ENCODE peak calls at places on chromosomes 13 and 19, in nine cellular contexts. One of them, this sample, is unnamed.

GRCh38 chr19:10417598-10418280 is 2.6 kb upstream of the PDE4A start:
- DNase-seq in uterus: no peak
- DNase-seq in PC-3: peak
- DNase-seq in neural crest cell: no peak
- DNase-seq in left ventricle myocardium inferior: no peak
- DNase-seq in dorsolateral prefrontal cortex: no peak
- DNase-seq in HepG2: no peak
- DNase-seq in mesothelial cell of epicardium: no peak
- DNase-seq in mammary epithelial cell: no peak
- DNase-seq in this sample: no peak

GRCh38 chr13:112188298-112188610 is 121.3 kb downstream of the SOX1 start:
- DNase-seq in uterus: no peak
- DNase-seq in PC-3: no peak
- DNase-seq in neural crest cell: no peak
- DNase-seq in left ventricle myocardium inferior: no peak
- DNase-seq in dorsolateral prefrontal cortex: no peak
- DNase-seq in HepG2: no peak
- DNase-seq in mesothelial cell of epicardium: no peak
- DNase-seq in mammary epithelial cell: no peak
- DNase-seq in this sample: no peak

GRCh38 chr13:56755181-56755580 is 385.5 kb upstream of the PRR20A start:
- DNase-seq in uterus: no peak
- DNase-seq in PC-3: peak
- DNase-seq in neural crest cell: no peak
- DNase-seq in left ventricle myocardium inferior: no peak
- DNase-seq in dorsolateral prefrontal cortex: no peak
- DNase-seq in HepG2: no peak
- DNase-seq in mesothelial cell of epicardium: no peak
- DNase-seq in mammary epithelial cell: no peak
- DNase-seq in this sample: no peak

GRCh38 chr19:33260628-33261418 is 35.2 kb upstream of the SLC7A10 start:
- DNase-seq in uterus: no peak
- DNase-seq in PC-3: no peak
- DNase-seq in neural crest cell: no peak
- DNase-seq in left ventricle myocardium inferior: peak
- DNase-seq in dorsolateral prefrontal cortex: no peak
- DNase-seq in HepG2: no peak
- DNase-seq in mesothelial cell of epicardium: no peak
- DNase-seq in mammary epithelial cell: no peak
- DNase-seq in this sample: no peak

GRCh38 chr19:292951-293350 is 1.7 kb upstream of the PLPP2 start:
- DNase-seq in uterus: no peak
- DNase-seq in PC-3: no peak
- DNase-seq in neural crest cell: no peak
- DNase-seq in left ventricle myocardium inferior: no peak
- DNase-seq in dorsolateral prefrontal cortex: no peak
- DNase-seq in HepG2: no peak
- DNase-seq in mesothelial cell of epicardium: no peak
- DNase-seq in mammary epithelial cell: no peak
- DNase-seq in this sample: no peak

GRCh38 chr19:56594783-56595547 is at the start of gene ZNF71:
- DNase-seq in uterus: peak
- DNase-seq in PC-3: peak
- DNase-seq in neural crest cell: peak
- DNase-seq in left ventricle myocardium inferior: peak
- DNase-seq in dorsolateral prefrontal cortex: peak
- DNase-seq in HepG2: peak
- DNase-seq in mesothelial cell of epicardium: peak
- DNase-seq in mammary epithelial cell: peak
- DNase-seq in this sample: peak

GRCh38 chr19:7348587-7349230 is at the start of gene ARHGEF18:
- DNase-seq in uterus: no peak
- DNase-seq in PC-3: no peak
- DNase-seq in neural crest cell: no peak
- DNase-seq in left ventricle myocardium inferior: peak
- DNase-seq in dorsolateral prefrontal cortex: no peak
- DNase-seq in HepG2: no peak
- DNase-seq in mesothelial cell of epicardium: no peak
- DNase-seq in mammary epithelial cell: no peak
- DNase-seq in this sample: no peak

GRCh38 chr13:48993150-48993549 is 17.4 kb downstream of the FNDC3A start:
- DNase-seq in uterus: no peak
- DNase-seq in PC-3: no peak
- DNase-seq in neural crest cell: no peak
- DNase-seq in left ventricle myocardium inferior: no peak
- DNase-seq in dorsolateral prefrontal cortex: no peak
- DNase-seq in HepG2: no peak
- DNase-seq in mesothelial cell of epicardium: no peak
- DNase-seq in mammary epithelial cell: peak
- DNase-seq in this sample: no peak

GRCh38 chr19:48638831-48639381 is 1.7 kb upstream of the DBP start:
- DNase-seq in uterus: peak
- DNase-seq in PC-3: no peak
- DNase-seq in neural crest cell: no peak
- DNase-seq in left ventricle myocardium inferior: no peak
- DNase-seq in dorsolateral prefrontal cortex: no peak
- DNase-seq in HepG2: no peak
- DNase-seq in mesothelial cell of epicardium: no peak
- DNase-seq in mammary epithelial cell: no peak
- DNase-seq in this sample: no peak

GRCh38 chr19:48636859-48637448 is at the start of gene DBP:
- DNase-seq in uterus: no peak
- DNase-seq in PC-3: peak
- DNase-seq in neural crest cell: no peak
- DNase-seq in left ventricle myocardium inferior: peak
- DNase-seq in dorsolateral prefrontal cortex: no peak
- DNase-seq in HepG2: no peak
- DNase-seq in mesothelial cell of epicardium: no peak
- DNase-seq in mammary epithelial cell: no peak
- DNase-seq in this sample: no peak

GRCh38 chr19:48639483-48640375 is 2.5 kb upstream of the DBP start:
- DNase-seq in uterus: no peak
- DNase-seq in PC-3: no peak
- DNase-seq in neural crest cell: no peak
- DNase-seq in left ventricle myocardium inferior: no peak
- DNase-seq in dorsolateral prefrontal cortex: no peak
- DNase-seq in HepG2: no peak
- DNase-seq in mesothelial cell of epicardium: no peak
- DNase-seq in mammary epithelial cell: no peak
- DNase-seq in this sample: no peak

GRCh38 chr19:48637449-48637947 is 319 bp upstream of the DBP start:
- DNase-seq in uterus: peak
- DNase-seq in PC-3: peak
- DNase-seq in neural crest cell: peak
- DNase-seq in left ventricle myocardium inferior: peak
- DNase-seq in dorsolateral prefrontal cortex: peak
- DNase-seq in HepG2: peak
- DNase-seq in mesothelial cell of epicardium: peak
- DNase-seq in mammary epithelial cell: peak
- DNase-seq in this sample: peak

DNA sequence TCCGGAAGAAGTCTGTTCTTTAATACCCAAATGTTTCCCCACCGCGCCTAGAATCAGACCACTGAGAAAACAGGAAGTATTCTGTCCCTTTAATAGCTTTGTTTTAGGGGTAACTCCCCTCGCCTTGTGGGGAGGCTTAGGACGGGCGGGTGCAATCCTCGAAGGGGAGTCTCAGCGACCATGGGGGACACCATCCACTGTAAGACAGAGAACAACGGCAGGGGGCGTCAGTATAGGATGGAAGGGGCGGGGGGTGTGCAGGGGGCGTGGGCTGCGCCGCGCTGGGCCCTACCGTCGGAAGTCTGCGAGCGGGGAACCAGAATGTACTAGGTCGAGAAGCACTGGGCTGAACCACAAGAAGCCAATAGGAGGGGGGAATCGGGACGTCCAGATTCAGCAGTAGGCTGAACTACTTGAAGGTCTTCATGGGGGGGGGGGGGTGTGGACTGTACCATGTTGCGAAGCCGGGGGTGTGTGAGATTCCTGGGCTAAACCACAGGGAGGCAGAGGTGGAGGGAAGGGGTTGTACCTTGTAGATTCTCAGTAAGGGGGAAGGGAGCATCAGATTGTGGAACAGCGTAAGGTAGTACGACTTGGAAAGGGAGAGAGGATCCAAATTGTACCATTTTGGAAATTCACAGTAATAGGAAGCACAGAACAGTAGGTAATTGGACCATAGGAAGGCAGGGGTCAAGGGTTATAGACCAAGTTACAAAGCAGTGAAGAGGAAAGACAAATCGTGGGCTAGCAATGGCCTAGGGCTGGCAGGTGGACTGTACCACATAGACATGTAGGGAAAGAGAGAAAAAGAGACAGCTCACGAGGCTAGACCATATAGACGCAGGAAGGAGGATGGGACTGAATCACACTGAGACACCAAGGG is 1.0 kb upstream of the DBP start:
- DNase-seq in uterus: peak
- DNase-seq in PC-3: peak
- DNase-seq in neural crest cell: peak
- DNase-seq in left ventricle myocardium inferior: peak
- DNase-seq in dorsolateral prefrontal cortex: peak
- DNase-seq in HepG2: peak
- DNase-seq in mesothelial cell of epicardium: peak
- DNase-seq in mammary epithelial cell: peak
- DNase-seq in this sample: peak
- TF ChIP-seq CTCF in uterus: no peak
- TF ChIP-seq CTCF in PC-3: no peak
- TF ChIP-seq CTCF in neural crest cell: no peak
- TF ChIP-seq CTCF in left ventricle myocardium inferior: no peak
- TF ChIP-seq CTCF in dorsolateral prefrontal cortex: no peak
- TF ChIP-seq CTCF in HepG2: peak
- TF ChIP-seq CTCF in mesothelial cell of epicardium: no peak
- TF ChIP-seq CTCF in mammary epithelial cell: no peak
- TF ChIP-seq CTCF in this sample: peak

DNA sequence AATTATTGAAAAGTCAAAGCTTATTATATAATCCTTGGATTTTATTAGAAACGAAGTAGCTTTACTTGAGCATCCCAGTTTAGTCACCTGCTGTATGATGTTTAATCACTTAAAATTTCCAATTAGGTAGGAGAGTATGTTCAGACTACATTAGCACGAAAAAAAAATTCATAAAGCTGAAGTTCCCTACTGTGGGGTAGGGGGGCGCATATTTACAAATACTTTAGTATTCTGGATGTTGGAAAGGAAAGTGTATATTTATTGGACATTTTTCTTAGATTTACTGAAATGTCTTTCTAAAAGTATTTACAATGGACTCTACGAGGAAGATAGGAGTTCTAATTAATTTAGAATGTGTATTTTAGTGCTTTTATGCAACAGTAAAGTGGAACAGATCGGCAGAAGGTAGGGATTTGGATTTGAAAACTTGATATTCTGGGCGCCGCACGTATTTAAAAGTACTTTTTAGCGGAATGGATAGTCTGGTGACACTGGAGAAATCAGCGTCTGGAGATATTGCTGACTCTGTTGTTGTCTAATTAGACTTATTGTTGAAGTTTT is 1.9 kb downstream of the CDK8 start:
- DNase-seq in uterus: no peak
- DNase-seq in PC-3: peak
- DNase-seq in neural crest cell: no peak
- DNase-seq in left ventricle myocardium inferior: no peak
- DNase-seq in dorsolateral prefrontal cortex: no peak
- DNase-seq in HepG2: peak
- DNase-seq in mesothelial cell of epicardium: no peak
- DNase-seq in mammary epithelial cell: no peak
- DNase-seq in this sample: no peak
- TF ChIP-seq CTCF in uterus: no peak
- TF ChIP-seq CTCF in PC-3: peak
- TF ChIP-seq CTCF in neural crest cell: peak
- TF ChIP-seq CTCF in left ventricle myocardium inferior: peak
- TF ChIP-seq CTCF in dorsolateral prefrontal cortex: no peak
- TF ChIP-seq CTCF in HepG2: peak
- TF ChIP-seq CTCF in mesothelial cell of epicardium: no peak
- TF ChIP-seq CTCF in mammary epithelial cell: peak
- TF ChIP-seq CTCF in this sample: peak

GRCh38 chr13:74761794-74762193 is 627.6 kb upstream of the KLF12 start:
- DNase-seq in uterus: no peak
- DNase-seq in PC-3: no peak
- DNase-seq in neural crest cell: no peak
- DNase-seq in left ventricle myocardium inferior: no peak
- DNase-seq in dorsolateral prefrontal cortex: no peak
- DNase-seq in HepG2: no peak
- DNase-seq in mesothelial cell of epicardium: no peak
- DNase-seq in mammary epithelial cell: no peak
- DNase-seq in this sample: no peak
- TF ChIP-seq CTCF in uterus: no peak
- TF ChIP-seq CTCF in PC-3: no peak
- TF ChIP-seq CTCF in neural crest cell: no peak
- TF ChIP-seq CTCF in left ventricle myocardium inferior: no peak
- TF ChIP-seq CTCF in dorsolateral prefrontal cortex: no peak
- TF ChIP-seq CTCF in HepG2: no peak
- TF ChIP-seq CTCF in mesothelial cell of epicardium: no peak
- TF ChIP-seq CTCF in mammary epithelial cell: no peak
- TF ChIP-seq CTCF in this sample: no peak

GRCh38 chr19:54616057-54616456 is 14.2 kb upstream of the LILRB1 start:
- DNase-seq in uterus: no peak
- DNase-seq in PC-3: no peak
- DNase-seq in neural crest cell: no peak
- DNase-seq in left ventricle myocardium inferior: no peak
- DNase-seq in dorsolateral prefrontal cortex: no peak
- DNase-seq in HepG2: no peak
- DNase-seq in mesothelial cell of epicardium: no peak
- DNase-seq in mammary epithelial cell: no peak
- DNase-seq in this sample: no peak

GRCh38 chr19:54620464-54620863 is 9.8 kb upstream of the LILRB1 start:
- DNase-seq in uterus: no peak
- DNase-seq in PC-3: no peak
- DNase-seq in neural crest cell: no peak
- DNase-seq in left ventricle myocardium inferior: no peak
- DNase-seq in dorsolateral prefrontal cortex: no peak
- DNase-seq in HepG2: no peak
- DNase-seq in mesothelial cell of epicardium: no peak
- DNase-seq in mammary epithelial cell: no peak
- DNase-seq in this sample: no peak

GRCh38 chr19:54612428-54612827 is 17.9 kb upstream of the LILRB1 start:
- DNase-seq in uterus: no peak
- DNase-seq in PC-3: no peak
- DNase-seq in neural crest cell: no peak
- DNase-seq in left ventricle myocardium inferior: no peak
- DNase-seq in dorsolateral prefrontal cortex: no peak
- DNase-seq in HepG2: no peak
- DNase-seq in mesothelial cell of epicardium: no peak
- DNase-seq in mammary epithelial cell: no peak
- DNase-seq in this sample: no peak

DNA sequence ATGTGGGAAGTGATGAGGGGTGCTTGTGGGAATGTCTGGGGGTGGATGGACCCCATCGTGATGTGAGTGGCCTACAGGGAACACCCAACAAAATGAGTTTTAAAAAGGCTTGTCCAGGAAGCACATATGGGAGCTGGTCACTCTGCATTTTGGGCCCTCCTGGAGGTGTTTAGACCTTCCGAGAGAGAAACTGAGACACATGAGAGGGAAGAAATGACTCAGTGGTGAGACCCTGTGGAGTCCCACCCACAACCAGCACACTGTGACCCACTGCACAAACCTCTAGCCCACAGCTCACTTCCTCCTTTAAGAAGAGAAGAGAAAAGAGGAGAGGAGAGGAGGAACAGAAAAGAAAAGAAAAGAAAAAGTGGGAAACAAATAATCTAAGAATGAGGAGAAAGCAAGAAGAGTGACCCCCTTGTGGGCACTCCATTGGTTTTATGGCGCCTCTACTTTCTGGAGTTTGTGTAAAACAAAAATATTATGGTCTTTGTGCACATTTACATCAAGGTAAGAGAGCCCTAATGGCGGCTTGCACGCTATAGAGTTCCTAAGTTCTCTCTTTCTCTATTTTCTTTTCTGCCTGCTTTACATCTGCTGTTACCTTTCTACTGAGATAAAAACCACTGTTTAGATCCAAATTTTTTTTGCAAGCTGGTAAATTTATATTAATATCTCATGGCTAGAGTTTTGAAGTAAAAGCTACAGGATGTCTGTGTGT is 13.3 kb upstream of the LILRB1 start:
- DNase-seq in uterus: no peak
- DNase-seq in PC-3: no peak
- DNase-seq in neural crest cell: no peak
- DNase-seq in left ventricle myocardium inferior: no peak
- DNase-seq in dorsolateral prefrontal cortex: no peak
- DNase-seq in HepG2: no peak
- DNase-seq in mesothelial cell of epicardium: no peak
- DNase-seq in mammary epithelial cell: no peak
- DNase-seq in this sample: no peak
- TF ChIP-seq CTCF in uterus: no peak
- TF ChIP-seq CTCF in PC-3: no peak
- TF ChIP-seq CTCF in neural crest cell: no peak
- TF ChIP-seq CTCF in left ventricle myocardium inferior: no peak
- TF ChIP-seq CTCF in dorsolateral prefrontal cortex: no peak
- TF ChIP-seq CTCF in HepG2: no peak
- TF ChIP-seq CTCF in mesothelial cell of epicardium: no peak
- TF ChIP-seq CTCF in mammary epithelial cell: no peak
- TF ChIP-seq CTCF in this sample: no peak